ENCODE peak calls at places on chromosomes 12 and 14, in four cellular contexts. V is neuronal stem cell, Q is IMR-90, C is mesenchymal stem cell. K is an unnamed sample. For H3K4me1, the result is how much of the 10 kb centered on the place peaks cover.

GRCh38 chr12:47755655-47756562 is 2.8 kb downstream of the RAPGEF3 start:
- DNase-seq in V (no peak), Q (no peak), C (no peak), K (no peak)

GRCh38 chr12:7642876-7643309 is 22.8 kb downstream of the APOBEC1 start:
- DNase-seq in V (no peak), Q (no peak), C (peak), K (peak)

GRCh38 chr12:124776126-124776513 is 87.5 kb downstream of the SCARB1 start:
- DNase-seq in V (no peak), Q (no peak), C (peak), K (no peak)

GRCh38 chr14:71588028-71588427 is 344.2 kb upstream of the RGS6 start:
- DNase-seq in V (no peak), Q (peak), C (peak), K (no peak)

GRCh38 chr14:45089813-45090212 is 5.9 kb downstream of the PRPF39 start:
- DNase-seq in V (no peak), Q (peak), C (no peak), K (peak)

GRCh38 chr12:57616383-57617101 is 5.3 kb downstream of the ARHGEF25 start:
- DNase-seq in V (no peak), Q (peak), C (no peak), K (no peak)

GRCh38 chr12:74293689-74294131 is 243.9 kb upstream of the ATXN7L3B start:
- DNase-seq in V (no peak), Q (no peak), C (no peak), K (no peak)

GRCh38 chr12:51911788-51912711 is 4.7 kb downstream of the ACVRL1 start:
- DNase-seq in V (no peak), Q (peak), C (peak), K (peak)

GRCh38 chr14:100296106-100296651 is 10.1 kb downstream of the SLC25A29 start:
- DNase-seq in V (no peak), Q (no peak), C (no peak), K (no peak)

GRCh38 chr14:52733824-52734223 is 3.9 kb downstream of the STYX start:
- DNase-seq in V (no peak), Q (no peak), C (no peak), K (peak)

GRCh38 chr12:77231548-77231947 is 166.2 kb upstream of the E2F7 start:
- DNase-seq in V (no peak), Q (peak), C (peak), K (no peak)

GRCh38 chr12:1117970-1118563 is 127.0 kb downstream of the ERC1 start:
- DNase-seq in V (peak), Q (peak), C (peak), K (peak)

GRCh38 chr12:89245090-89245489 is 107.2 kb downstream of the DUSP6 start:
- DNase-seq in V (no peak), Q (peak), C (peak), K (peak)

GRCh38 chr14:104356738-104357688 is 218.6 kb downstream of the KIF26A start:
- DNase-seq in V (no peak), Q (no peak), C (no peak), K (no peak)

GRCh38 chr14:100345711-100346110 is 22.6 kb downstream of the SLC25A47 start:
- DNase-seq in V (no peak), Q (no peak), C (no peak), K (no peak)

DNA sequence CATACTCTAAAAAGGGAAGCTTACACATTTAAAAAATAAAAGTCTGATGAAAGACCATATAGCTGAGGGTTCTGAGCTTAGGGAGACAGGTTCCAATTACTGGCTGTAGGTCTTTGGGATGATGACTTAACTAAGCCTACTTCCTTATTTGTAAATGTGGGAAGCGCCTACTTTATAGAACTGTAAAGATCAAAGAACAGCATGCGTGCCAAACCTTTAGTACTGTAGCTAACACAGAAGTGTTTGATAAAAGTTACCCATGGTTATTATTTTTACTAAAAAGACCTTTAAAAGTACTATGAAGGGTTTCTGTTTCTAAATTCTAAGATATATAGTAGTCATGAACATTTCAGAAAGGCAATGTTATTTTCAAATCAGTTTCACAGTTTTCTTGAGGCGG is 35.8 kb downstream of the STK38L start:
- DNase-seq in V (no peak), Q (no peak), C (no peak), K (no peak)
- H2AK5ac ChIP-seq in V (no peak), Q (no peak), C (no peak), K (no peak)

DNA sequence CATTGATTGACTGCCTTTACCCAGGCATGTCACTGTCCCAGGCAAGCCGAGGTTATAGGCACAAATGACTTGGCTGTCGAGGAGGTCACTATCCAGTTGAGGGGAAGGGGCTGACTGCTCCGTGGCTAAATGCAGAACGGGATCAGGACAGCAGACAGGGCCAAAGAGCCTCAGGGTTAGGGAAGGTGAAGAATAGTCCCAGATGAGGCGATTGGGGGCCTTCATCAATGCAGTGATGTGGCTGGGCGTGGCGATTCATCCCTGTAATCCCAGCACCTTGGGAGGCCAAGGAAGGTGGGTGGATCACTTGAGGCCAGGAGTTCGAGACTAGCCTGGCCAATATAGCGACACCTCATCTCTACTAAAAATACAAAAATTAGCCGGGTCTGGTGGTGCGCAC is 10.7 kb upstream of the GLT1D1 start:
- DNase-seq in V (no peak), Q (no peak), C (no peak), K (no peak)
- H3K4me1 ChIP-seq in V (under half), Q (under half), C (under half), K (under half)

DNA sequence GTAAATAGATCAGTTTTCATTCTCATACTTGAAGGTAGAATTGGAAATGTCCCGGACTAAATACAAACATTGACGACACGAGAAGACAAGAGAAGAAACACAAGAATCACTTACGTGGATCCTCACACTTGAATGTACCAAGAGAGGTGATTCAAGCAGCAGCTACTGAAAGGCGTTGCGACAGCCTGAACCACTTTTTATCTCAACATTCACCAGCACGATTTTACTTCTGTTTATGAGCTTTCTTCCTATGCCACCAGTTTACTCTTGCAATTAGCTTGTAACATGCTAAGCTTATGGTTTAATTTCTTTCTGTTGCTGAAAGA is 3.5 kb upstream of the FZD10 start:
- DNase-seq in V (no peak), Q (no peak), C (no peak), K (no peak)
- H2AK5ac ChIP-seq in V (no peak), Q (no peak), C (no peak), K (no peak)

GRCh38 chr12:109156036-109156435 is 39.6 kb downstream of the ACACB start:
- DNase-seq in V (no peak), Q (no peak), C (no peak), K (no peak)
- H3K4me1 ChIP-seq in V (under half), Q (under half), C (under half), K (under half)

DNA sequence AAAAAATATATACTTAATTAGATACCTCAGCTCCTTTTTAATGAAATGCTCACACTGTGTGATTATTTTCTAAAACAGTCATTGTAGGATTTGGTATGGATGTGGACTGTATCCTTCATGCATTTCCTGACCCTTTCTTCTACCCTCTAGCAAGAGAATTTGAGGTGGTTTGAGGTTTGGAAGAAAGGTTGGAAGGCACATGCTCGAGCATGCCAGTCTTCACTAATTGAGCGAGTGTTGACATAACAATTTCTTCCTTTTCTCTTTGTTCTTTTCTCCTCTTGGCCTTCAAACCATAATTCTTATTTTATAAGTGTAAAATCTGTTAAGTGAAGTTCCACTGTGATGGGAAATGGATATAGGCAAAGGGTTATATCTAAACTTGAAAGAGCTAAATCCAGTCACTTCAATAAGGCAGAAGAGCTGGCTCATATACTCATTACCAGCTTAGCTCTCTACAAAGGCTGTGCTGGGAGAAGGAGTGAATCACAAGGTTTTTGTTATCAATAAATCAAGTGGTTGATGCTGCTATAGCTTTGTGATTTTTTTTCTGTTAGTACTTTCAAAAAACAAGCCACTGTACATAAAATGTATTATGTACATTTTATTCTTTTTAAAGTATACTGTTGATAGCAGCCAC is 16.2 kb upstream of the PTHLH start:
- DNase-seq in V (no peak), Q (peak), C (no peak), K (no peak)
- H2AK5ac ChIP-seq in V (no peak), Q (no peak), C (no peak), K (no peak)

GRCh38 chr12:26848156-26848825 is 15.3 kb upstream of the ITPR2 start:
- DNase-seq in V (no peak), Q (peak), C (peak), K (no peak)
- H3K4me1 ChIP-seq in V (under half), Q (under half), C (under half), K (under half)

GRCh38 chr12:130583800-130584199 is 132.3 kb downstream of the RIMBP2 start:
- DNase-seq in V (no peak), Q (no peak), C (no peak), K (no peak)
- H2AK5ac ChIP-seq in V (no peak), Q (no peak), C (no peak), K (no peak)

K was measured in mesendoderm.